ENCODE peak calls at places on chromosomes 6 and 20, in eight cellular contexts. F, B, R, E, H, P, W and L are unnamed samples.

GRCh38 chr6:2182251-2182650 is 63.2 kb downstream of the GMDS start:
- DNase-seq in B (no peak), E (no peak), H (no peak), P (no peak), W (no peak), F (no peak), R (no peak), L (no peak)

GRCh38 chr6:168937061-168937460 is 316.6 kb downstream of the THBS2 start:
- DNase-seq in W (no peak), H (no peak), F (peak), B (no peak), E (no peak), P (no peak), R (no peak), L (peak)

GRCh38 chr20:48797850-48798747 is 29.7 kb downstream of the PREX1 start:
- DNase-seq in H (no peak), W (no peak), R (no peak), P (no peak), E (no peak), B (no peak), F (no peak), L (no peak)

GRCh38 chr20:42161228-42161829 is 543.2 kb upstream of the CHD6 start:
- DNase-seq in P (no peak), E (no peak), H (no peak), B (no peak), R (no peak), F (no peak), W (no peak), L (no peak)

GRCh38 chr20:4677846-4678245 is 43.9 kb upstream of the PRND start:
- DNase-seq in B (no peak), E (no peak), W (no peak), P (no peak), F (no peak), R (no peak), H (no peak), L (peak)

GRCh38 chr6:16802071-16802470 is 40.8 kb upstream of the ATXN1 start:
- DNase-seq in R (no peak), W (no peak), E (no peak), H (no peak), F (no peak), P (no peak), B (no peak), L (peak)

GRCh38 chr6:4280721-4281120 is 145.3 kb upstream of the ECI2 start:
- DNase-seq in E (peak), F (peak), B (peak), P (no peak), R (no peak), H (no peak), W (peak), L (peak)

GRCh38 chr20:45373353-45374100 is 4.6 kb downstream of the TP53TG5 start:
- DNase-seq in H (peak), E (peak), B (peak), W (peak), P (peak), F (peak), R (peak), L (peak)

GRCh38 chr20:53878262-53879047 is 191.9 kb downstream of the BCAS1 start:
- DNase-seq in R (no peak), P (no peak), B (peak), H (no peak), F (no peak), E (no peak), W (no peak), L (peak)

GRCh38 chr20:33373735-33374605 is 27.3 kb downstream of the CDK5RAP1 start:
- DNase-seq in F (no peak), H (no peak), R (no peak), B (no peak), W (no peak), E (peak), P (no peak), L (peak)